ENCODE peak calls at places on chromosomes 2 and 18, in ten cellular contexts. C is kidney glomerular epithelial cell, P is cardiac fibroblast, Y is GF-D8, T is NCI-H2081, N is HuH-7, R is skeletal muscle cell, M is OCI-LY7, L is caudate nucleus, H is C1 segment of cervical spinal cord. K is an unnamed sample.

GRCh38 chr2:219916261-219916660 is 288.8 kb downstream of the SLC4A3 start:
- DNase-seq in N (no peak), R (no peak), M (no peak), Y (no peak), L (no peak), C (peak; percentile 5), P (no peak), T (no peak), H (no peak), K (no peak)

GRCh38 chr2:112493858-112494648 is 12.1 kb downstream of the TTL start:
- DNase-seq in C (no peak), L (no peak), Y (no peak), N (no peak), P (peak; percentile 56), H (no peak), T (no peak), M (no peak), R (no peak), K (no peak)

GRCh38 chr2:100647709-100648108 is 84.9 kb downstream of the PDCL3 start:
- DNase-seq in T (no peak), M (no peak), Y (no peak), L (no peak), C (no peak), N (no peak), R (no peak), H (no peak), P (no peak), K (no peak)

GRCh38 chr2:39228413-39229209 is 15.2 kb downstream of the CDKL4 start:
- DNase-seq in T (no peak), Y (peak; percentile 37), H (no peak), C (no peak), L (no peak), P (no peak), M (peak; percentile 55), N (no peak), R (no peak), K (no peak)

GRCh38 chr2:219041252-219041651 is at the start of gene CFAP65:
- DNase-seq in T (peak; percentile 30), M (no peak), N (no peak), P (peak; percentile 66), L (peak; percentile 43), R (peak; percentile 15), H (peak; percentile 22), C (peak; percentile 28), Y (no peak), K (no peak)

GRCh38 chr2:85326406-85326945 is 1.3 kb downstream of the TGOLN2 start:
- DNase-seq in M (peak; percentile 70), H (peak; percentile 14), T (no peak), L (no peak), P (peak; percentile 42), N (no peak), R (no peak), C (no peak), Y (peak; percentile 61), K (peak; percentile 31)

GRCh38 chr2:237774811-237775553 is 23.6 kb upstream of the RBM44 start:
- DNase-seq in Y (peak; percentile 7), H (peak; percentile 2), L (no peak), C (peak; percentile 50), T (peak; percentile 43), R (no peak), P (peak; percentile 62), M (peak; percentile 68), N (peak; percentile 77), K (no peak)

GRCh38 chr2:86297382-86298147 is 39.9 kb downstream of the REEP1 start:
- DNase-seq in N (no peak), R (no peak), M (peak; percentile 28), Y (no peak), T (no peak), L (no peak), C (no peak), H (no peak), P (no peak), K (no peak)

GRCh38 chr18:55605820-55606252 is 17.8 kb upstream of the TCF4 start:
- DNase-seq in L (no peak), R (no peak), C (no peak), N (no peak), M (no peak), P (no peak), T (no peak), Y (no peak), H (no peak), K (no peak)

GRCh38 chr2:29760008-29760407 is 161.4 kb downstream of the ALK start:
- DNase-seq in C (no peak), Y (no peak), L (no peak), R (no peak), N (no peak), H (no peak), P (no peak), T (no peak), M (no peak), K (no peak)

GRCh38 chr2:215511454-215512346 is 75.8 kb upstream of the FN1 start:
- DNase-seq in R (no peak), H (no peak), L (no peak), C (no peak), N (no peak), M (no peak), P (no peak), Y (no peak), T (no peak), K (no peak)

GRCh38 chr2:20439193-20439475 is 7.7 kb upstream of the RHOB start:
- DNase-seq in L (no peak), R (no peak), H (no peak), Y (no peak), M (no peak), C (peak; percentile 42), N (no peak), P (no peak), T (no peak), K (no peak)

K was measured in central memory CD8-positive, alpha-beta T cell.